ENCODE peak calls at places on chromosomes 4 and X, in five cellular contexts. D is A549, R is heart right ventricle, L is PC-9, W is psoas muscle. O is an unnamed sample.

GRCh38 chr4:83561381-83561780 is 25.5 kb downstream of the GPAT3 start:
- DNase-seq in W (no peak), L (peak; percentile 91), R (no peak), D (peak; percentile 50), O (peak; percentile 60)

GRCh38 chr4:105158837-105159236 is 12.2 kb downstream of the TET2 start:
- DNase-seq in R (no peak), L (no peak), W (no peak), D (no peak), O (no peak)

GRCh38 chr4:105620640-105621323 is 68.4 kb downstream of the ARHGEF38 start:
- DNase-seq in L (peak; percentile 37), W (peak; percentile 24), R (no peak), D (peak; percentile 2), O (peak; percentile 20)

GRCh38 chr4:2798399-2799301 is 5.8 kb downstream of the SH3BP2 start:
- DNase-seq in D (no peak), R (peak; percentile 71), W (peak; percentile 63), L (peak; percentile 98), O (no peak)

GRCh38 chr4:38500433-38500832 is 163.6 kb upstream of the KLF3 start:
- DNase-seq in R (no peak), W (no peak), L (no peak), D (no peak), O (no peak)

GRCh38 chr4:36414248-36414647 is 132.8 kb downstream of the DTHD1 start:
- DNase-seq in W (no peak), D (no peak), R (no peak), L (no peak), O (no peak)

GRCh38 chrX:10089378-10089795 is 67.4 kb upstream of the CLCN4 start:
- DNase-seq in D (no peak), R (no peak), L (peak; percentile 60), W (no peak), O (no peak)

GRCh38 chr4:4182835-4183568 is 43.7 kb downstream of the OTOP1 start:
- DNase-seq in W (no peak), R (no peak), L (no peak), D (peak; percentile 8), O (peak; percentile 40)

GRCh38 chr4:78654809-78655208 is 103.2 kb downstream of the ANXA3 start:
- DNase-seq in R (no peak), L (no peak), W (no peak), D (no peak), O (no peak)

GRCh38 chr4:99166544-99166943 is 22.4 kb upstream of the ADH4 start:
- DNase-seq in R (no peak), L (no peak), D (no peak), W (no peak), O (no peak)

GRCh38 chr4:8528713-8529112 is 51.5 kb upstream of the GPR78 start:
- DNase-seq in D (no peak), W (no peak), L (peak; percentile 68), R (no peak), O (no peak)

GRCh38 chrX:1558761-1559468 is 21.9 kb upstream of the P2RY8 start:
- DNase-seq in R (no peak), D (no peak), L (no peak), W (no peak), O (no peak)

GRCh38 chrX:15299945-15300851 is 15.2 kb downstream of the ASB11 start:
- DNase-seq in R (no peak), L (no peak), W (no peak), D (peak; percentile 25), O (no peak)

GRCh38 chr4:174669278-174669677 is 147.0 kb upstream of the HPGD start:
- DNase-seq in D (peak; percentile 21), L (peak; percentile 52), R (no peak), W (no peak), O (peak; percentile 6)

GRCh38 chrX:79477691-79478090 is 110.6 kb upstream of the ITM2A start:
- DNase-seq in W (no peak), D (no peak), R (no peak), L (no peak), O (no peak)

GRCh38 chr4:75494563-75494962 is 19.6 kb downstream of the RCHY1 start:
- DNase-seq in L (no peak), D (no peak), R (no peak), W (no peak), O (no peak)

GRCh38 chr4:171288816-171289432 is 524.3 kb upstream of the GALNTL6 start:
- DNase-seq in W (no peak), D (no peak), L (no peak), R (no peak), O (no peak)

GRCh38 chrX:13120017-13120416 is 75.6 kb upstream of the FAM9C start:
- DNase-seq in W (no peak), L (no peak), R (peak; percentile 11), D (no peak), O (peak; percentile 17)

GRCh38 chr4:140286503-140286902 is 86.9 kb upstream of the SCOC start:
- DNase-seq in W (peak; percentile 36), L (no peak), R (no peak), D (no peak), O (no peak)

GRCh38 chrX:23334871-23335599 is 386 bp downstream of the PTCHD1 start:
- DNase-seq in R (no peak), L (no peak), W (no peak), D (no peak), O (peak; percentile 12)